ENCODE peak calls at places on chromosomes 7 and 10, in five cellular contexts. F is amniotic epithelial cell, X is fibroblast of pulmonary artery, N is GM12878, B is amniotic stem cell. V is an unnamed sample.
A peak's percentile ranks its signal among the peaks of the same experiment; 100 is the strongest.

GRCh38 chr7:46680147-46680546 is 759.1 kb upstream of the IGFBP3 start:
- DNase-seq in F (no peak), X (no peak), N (no peak), B (no peak), V (no peak)

GRCh38 chr10:101774589-101775272 is 1.2 kb downstream of the FGF8 start:
- DNase-seq in F (no peak), X (no peak), N (no peak), B (no peak), V (no peak)

GRCh38 chr7:41825927-41826480 is 123.1 kb upstream of the INHBA start:
- DNase-seq in F (peak; percentile 22), X (peak; percentile 13), N (no peak), B (no peak), V (no peak)

GRCh38 chr7:80417211-80417793 is 94.6 kb downstream of the GNAT3 start:
- DNase-seq in F (no peak), X (no peak), N (no peak), B (no peak), V (no peak)

GRCh38 chr7:67462781-67463191 is 466.2 kb downstream of the TYW1 start:
- DNase-seq in F (no peak), X (no peak), N (no peak), B (no peak), V (no peak)

GRCh38 chr10:3631709-3632330 is 153.2 kb downstream of the KLF6 start:
- DNase-seq in F (peak; percentile 37), X (peak; percentile 18), N (no peak), B (no peak), V (no peak)

GRCh38 chr10:91295346-91295745 is 74.9 kb downstream of the PCGF5 start:
- DNase-seq in F (peak; percentile 72), X (no peak), N (no peak), B (no peak), V (no peak)

GRCh38 chr7:17611611-17612010 is 313.2 kb downstream of the AHR start:
- DNase-seq in F (peak; percentile 31), X (peak; percentile 41), N (no peak), B (no peak), V (no peak)

GRCh38 chr10:14880201-14880600 is 1.5 kb downstream of the SUV39H2 start:
- DNase-seq in F (peak; percentile 7), X (peak; percentile 10), N (no peak), B (no peak), V (no peak)

GRCh38 chr10:46536171-46536570 is 20.3 kb downstream of the GPRIN2 start:
- DNase-seq in F (no peak), X (no peak), N (no peak), B (no peak), V (no peak)

GRCh38 chr7:138739859-138740258 is 38.7 kb upstream of the SVOPL start:
- DNase-seq in F (no peak), X (no peak), N (no peak), B (no peak), V (no peak)

GRCh38 chr7:151038951-151039849 is 9.1 kb upstream of the ASIC3 start:
- DNase-seq in F (peak; percentile 87), X (peak; percentile 92), N (no peak), B (peak; percentile 81), V (peak; percentile 78)

GRCh38 chr10:2625094-2625493 is 442.3 kb upstream of the PFKP start:
- DNase-seq in F (no peak), X (no peak), N (no peak), B (no peak), V (no peak)

GRCh38 chr7:73715648-73716317 is 3.7 kb downstream of the STX1A start:
- DNase-seq in F (peak; percentile 92), X (peak; percentile 92), N (no peak), B (peak; percentile 97), V (peak; percentile 74)

GRCh38 chr7:40162516-40162915 is 27.7 kb downstream of the SUGCT start:
- DNase-seq in F (no peak), X (no peak), N (no peak), B (no peak), V (peak; percentile 4)

GRCh38 chr7:151078233-151079040 is 2.2 kb downstream of the FASTK start:
- DNase-seq in F (no peak), X (no peak), N (no peak), B (no peak), V (no peak)

GRCh38 chr7:71343039-71343438 is 211.1 kb downstream of the GALNT17 start:
- DNase-seq in F (no peak), X (no peak), N (no peak), B (no peak), V (no peak)

V was measured in HFF-Myc.